ENCODE peak calls at places on chromosomes 4 and X, in five cellular contexts. B is mesothelial cell of epicardium, T is glutamatergic neuron, F is GM23338, Z is uterus. H is an unnamed sample.

GRCh38 chr4:168643083-168643795 is 146.4 kb downstream of the PALLD start:
- DNase-seq in F (no peak), Z (no peak), B (no peak), T (no peak), H (no peak)

GRCh38 chr4:58507079-58507478 is 1396.9 kb upstream of the IGFBP7 start:
- DNase-seq in T (no peak), F (no peak), Z (no peak), B (no peak), H (no peak)

GRCh38 chr4:164224871-164225270 is 529.1 kb upstream of the SMIM31 start:
- DNase-seq in T (no peak), F (no peak), Z (no peak), B (no peak), H (no peak)

GRCh38 chr4:121277194-121278105 is 103.4 kb downstream of the QRFPR start:
- DNase-seq in F (peak; percentile 58), Z (no peak), B (no peak), T (no peak), H (no peak)

GRCh38 chr4:26594371-26594770 is 10.5 kb downstream of the TBC1D19 start:
- DNase-seq in Z (no peak), B (no peak), T (no peak), F (no peak), H (no peak)

GRCh38 chr4:139595989-139596679 is 40.1 kb upstream of the SETD7 start:
- DNase-seq in T (no peak), B (no peak), Z (no peak), F (no peak), H (no peak)

GRCh38 chr4:79297029-79297428 is 28.8 kb downstream of the NAA11 start:
- DNase-seq in B (no peak), F (no peak), T (no peak), Z (no peak), H (no peak)

GRCh38 chr4:48340276-48340904 is 939 bp upstream of the SLAIN2 start:
- DNase-seq in T (no peak), Z (peak; percentile 39), F (peak; percentile 66), B (no peak), H (no peak)

GRCh38 chr4:85777908-85778808 is 303.2 kb downstream of the ARHGAP24 start:
- DNase-seq in T (no peak), F (no peak), B (no peak), Z (no peak), H (no peak)

GRCh38 chr4:10747186-10747585 is 62.6 kb upstream of the CLNK start:
- DNase-seq in T (no peak), F (no peak), B (no peak), Z (no peak), H (no peak)

GRCh38 chr4:175290401-175290800 is 372.2 kb downstream of the ADAM29 start:
- DNase-seq in T (no peak), B (no peak), F (no peak), Z (no peak), H (no peak)

GRCh38 chrX:129360175-129360574 is 163.1 kb downstream of the SMARCA1 start:
- DNase-seq in B (no peak), T (peak; percentile 43), F (peak; percentile 74), Z (peak; percentile 15), H (no peak)

GRCh38 chrX:24168807-24169206 is 19.3 kb downstream of the ZFX start:
- DNase-seq in B (no peak), T (no peak), F (no peak), Z (no peak), H (no peak)

GRCh38 chr4:176002007-176002623 is 63.5 kb upstream of the WDR17 start:
- DNase-seq in T (peak; percentile 59), Z (no peak), F (peak; percentile 78), B (no peak), H (no peak)

GRCh38 chrX:144681501-144681900 is 565.8 kb upstream of the SPANXN1 start:
- DNase-seq in F (no peak), Z (no peak), T (no peak), B (no peak), H (no peak)

GRCh38 chrX:19121898-19122640 is at the start of gene ADGRG2:
- DNase-seq in Z (no peak), T (peak; percentile 39), B (no peak), F (peak; percentile 48), H (no peak)

GRCh38 chrX:45202171-45202570 is 1.5 kb upstream of the DIPK2B start:
- DNase-seq in T (no peak), Z (no peak), B (no peak), F (no peak), H (no peak)

GRCh38 chrX:111634823-111635410 is 46.1 kb upstream of the ALG13 start:
- DNase-seq in Z (no peak), T (no peak), F (no peak), B (no peak), H (no peak)

GRCh38 chr4:37991623-37992410 is 31.6 kb downstream of the PTTG2 start:
- DNase-seq in Z (no peak), T (no peak), B (no peak), F (peak; percentile 33), H (no peak)
- TF ChIP-seq CTCF in Z (no peak), T (no peak), B (no peak), F (no peak), H (no peak)

GRCh38 chrX:53190363-53190960 is 34.5 kb downstream of the KDM5C start:
- DNase-seq in F (peak; percentile 67), T (peak; percentile 33), B (no peak), Z (no peak), H (no peak)
- TF ChIP-seq CTCF in F (peak; percentile 59), T (peak; percentile 15), B (no peak), Z (no peak), H (no peak)

DNA sequence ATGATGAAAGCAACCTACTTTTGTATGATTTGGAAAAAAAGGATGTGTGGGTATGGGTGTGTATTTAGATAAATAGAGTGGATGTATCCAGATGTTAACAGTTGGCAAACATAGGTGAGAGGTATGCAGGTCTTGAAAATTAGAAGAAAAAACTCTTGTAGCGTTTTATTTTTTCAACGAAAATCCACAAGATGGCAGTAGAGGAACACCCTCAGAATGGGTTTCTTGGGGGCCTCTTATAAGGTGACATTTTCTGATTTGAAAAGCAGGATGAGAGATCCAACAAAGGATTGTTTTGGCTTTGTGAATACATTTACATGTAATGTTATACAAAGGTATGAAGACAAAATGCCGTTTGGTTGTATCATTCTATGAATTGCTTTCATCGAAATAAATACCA is 68.3 kb downstream of the FMR1NB start:
- DNase-seq in F (peak; percentile 58), Z (no peak), T (no peak), B (no peak), H (no peak)
- TF ChIP-seq CTCF in F (peak; percentile 54), Z (peak; percentile 34), T (peak; percentile 30), B (peak; percentile 57), H (peak; percentile 61)

GRCh38 chrX:126770179-126770578 is 49.4 kb upstream of the PRR32 start:
- DNase-seq in Z (no peak), F (peak; percentile 53), B (no peak), T (no peak), H (no peak)
- TF ChIP-seq CTCF in Z (peak; percentile 14), F (peak; percentile 61), B (peak; percentile 41), T (peak; percentile 66), H (no peak)

DNA sequence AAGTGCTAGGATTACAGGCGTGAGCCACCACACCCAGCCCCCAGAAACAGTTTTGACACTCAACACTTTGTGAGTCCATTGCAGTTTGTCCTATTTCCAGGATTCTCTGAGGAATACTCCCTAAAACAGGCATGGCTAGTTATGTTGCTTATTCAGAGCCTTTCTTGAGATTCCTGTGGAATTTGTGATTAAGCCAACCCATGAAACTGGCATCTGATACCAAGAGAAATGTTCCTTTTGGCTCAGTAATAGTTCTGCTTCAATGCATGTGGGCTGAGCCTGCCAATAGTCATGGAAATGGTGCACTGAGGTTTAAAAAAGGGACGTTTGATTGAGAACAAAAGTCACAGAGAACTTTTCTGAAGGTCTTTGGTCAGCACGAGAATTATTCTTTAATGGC is 241.7 kb downstream of the PPP1R2C start:
- DNase-seq in T (no peak), Z (no peak), F (no peak), B (no peak), H (no peak)
- TF ChIP-seq CTCF in T (no peak), Z (no peak), F (no peak), B (no peak), H (no peak)

GRCh38 chr4:16754104-16754503 is 144.3 kb downstream of the LDB2 start:
- DNase-seq in Z (no peak), F (no peak), B (no peak), T (no peak), H (no peak)

GRCh38 chr4:16750216-16750615 is 148.2 kb downstream of the LDB2 start:
- DNase-seq in Z (no peak), B (no peak), F (no peak), T (no peak), H (no peak)

GRCh38 chr4:16757080-16757521 is 141.3 kb downstream of the LDB2 start:
- DNase-seq in B (no peak), T (no peak), F (no peak), Z (no peak), H (no peak)

GRCh38 chr4:16750882-16751642 is 147.4 kb downstream of the LDB2 start:
- DNase-seq in T (no peak), F (no peak), B (no peak), Z (no peak), H (no peak)

DNA sequence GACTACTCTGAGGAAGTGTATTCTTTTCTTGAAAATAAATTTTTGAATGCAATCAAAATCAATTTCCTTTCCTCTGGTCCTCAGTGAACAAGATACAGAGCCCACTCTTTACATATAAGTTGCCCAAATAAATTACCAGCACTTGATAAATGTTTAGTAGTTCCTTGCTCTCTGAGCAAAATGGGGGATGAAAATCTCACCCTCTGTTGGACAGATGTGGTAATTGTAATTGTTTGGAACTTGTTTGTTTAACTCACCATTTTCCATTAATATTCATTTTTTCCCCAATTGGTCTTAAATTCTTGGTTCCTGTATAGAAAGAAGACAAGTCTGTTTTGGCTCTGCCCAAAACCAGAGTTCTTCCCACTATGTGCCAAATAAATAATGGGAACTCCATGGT is 146.3 kb downstream of the LDB2 start:
- DNase-seq in B (no peak), F (peak; percentile 17), T (no peak), Z (no peak), H (no peak)
- TF ChIP-seq CTCF in B (peak; percentile 32), F (peak; percentile 52), T (peak; percentile 57), Z (no peak), H (no peak)

GRCh38 chr4:15681372-15682339 is at the start of gene FAM200B:
- DNase-seq in Z (peak; percentile 99), T (peak; percentile 100), F (peak; percentile 100), B (peak; percentile 100), H (peak; percentile 95)
- TF ChIP-seq CTCF in Z (no peak), T (no peak), F (no peak), B (no peak), H (no peak)

DNA sequence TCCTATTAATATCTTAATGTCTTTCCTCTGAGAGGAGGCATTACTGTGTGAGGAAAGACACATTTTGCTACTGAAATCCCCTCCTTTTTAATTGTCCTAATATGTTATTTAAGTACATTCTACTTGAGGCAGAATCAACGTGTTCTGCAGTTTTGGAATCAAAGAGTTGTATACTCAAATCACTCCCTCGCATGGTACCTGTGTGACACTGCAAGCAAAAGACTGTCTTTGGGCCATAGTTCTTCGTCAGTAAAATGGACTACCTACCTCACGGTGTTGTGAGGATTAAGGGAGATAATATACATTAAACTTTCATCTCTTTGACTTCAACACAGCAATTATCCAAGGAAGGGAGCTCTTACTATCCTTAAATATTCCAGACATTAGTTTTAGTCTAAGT is 61.5 kb downstream of the TIGD2 start:
- DNase-seq in Z (no peak), F (peak; percentile 62), B (no peak), T (no peak), H (no peak)
- TF ChIP-seq CTCF in Z (no peak), F (peak; percentile 41), B (no peak), T (no peak), H (no peak)

H was measured in natural killer cell.